ENCODE peak calls at places on chromosomes 7 and 10, in nine cellular contexts. One of them, this sample, is unnamed.

GRCh38 chr7:145151651-145152050 is 315.8 kb upstream of the TPK1 start:
- DNase-seq in neural progenitor cell: no peak
- DNase-seq in neuronal stem cell: no peak
- DNase-seq in astrocyte: no peak
- DNase-seq in fibroblast of lung: no peak
- DNase-seq in HepG2: no peak
- DNase-seq in IMR-90: no peak
- DNase-seq in HCT116: no peak
- DNase-seq in hepatocyte: no peak
- DNase-seq in this sample: no peak

GRCh38 chr10:6279540-6280267 is 77.0 kb downstream of the PFKFB3 start:
- DNase-seq in neural progenitor cell: peak; percentile 10
- DNase-seq in neuronal stem cell: no peak
- DNase-seq in astrocyte: peak; percentile 69
- DNase-seq in fibroblast of lung: peak; percentile 13
- DNase-seq in HepG2: peak; percentile 97
- DNase-seq in IMR-90: peak; percentile 66
- DNase-seq in HCT116: peak; percentile 61
- DNase-seq in hepatocyte: peak; percentile 83
- DNase-seq in this sample: peak; percentile 55

GRCh38 chr7:483656-484364 is 35.8 kb downstream of the PDGFA start:
- DNase-seq in neural progenitor cell: no peak
- DNase-seq in neuronal stem cell: no peak
- DNase-seq in astrocyte: no peak
- DNase-seq in fibroblast of lung: no peak
- DNase-seq in HepG2: no peak
- DNase-seq in IMR-90: no peak
- DNase-seq in HCT116: no peak
- DNase-seq in hepatocyte: no peak
- DNase-seq in this sample: no peak

GRCh38 chr7:7971308-7972040 is 2.9 kb downstream of the GLCCI1 start:
- DNase-seq in neural progenitor cell: no peak
- DNase-seq in neuronal stem cell: no peak
- DNase-seq in astrocyte: no peak
- DNase-seq in fibroblast of lung: no peak
- DNase-seq in HepG2: no peak
- DNase-seq in IMR-90: no peak
- DNase-seq in HCT116: no peak
- DNase-seq in hepatocyte: no peak
- DNase-seq in this sample: peak; percentile 44

GRCh38 chr7:24965831-24966708 is 13.9 kb downstream of the OSBPL3 start:
- DNase-seq in neural progenitor cell: peak; percentile 21
- DNase-seq in neuronal stem cell: no peak
- DNase-seq in astrocyte: peak; percentile 60
- DNase-seq in fibroblast of lung: no peak
- DNase-seq in HepG2: no peak
- DNase-seq in IMR-90: peak; percentile 15
- DNase-seq in HCT116: no peak
- DNase-seq in hepatocyte: peak; percentile 13
- DNase-seq in this sample: no peak

GRCh38 chr10:82969405-82969804 is 1094.4 kb downstream of the NRG3 start:
- DNase-seq in neural progenitor cell: no peak
- DNase-seq in neuronal stem cell: no peak
- DNase-seq in astrocyte: no peak
- DNase-seq in fibroblast of lung: peak; percentile 37
- DNase-seq in HepG2: no peak
- DNase-seq in IMR-90: peak; percentile 4
- DNase-seq in HCT116: no peak
- DNase-seq in hepatocyte: peak; percentile 17
- DNase-seq in this sample: peak; percentile 45

GRCh38 chr7:88789480-88790064 is 6.0 kb downstream of the TEX47 start:
- DNase-seq in neural progenitor cell: peak; percentile 31
- DNase-seq in neuronal stem cell: no peak
- DNase-seq in astrocyte: peak; percentile 2
- DNase-seq in fibroblast of lung: peak; percentile 23
- DNase-seq in HepG2: no peak
- DNase-seq in IMR-90: peak; percentile 2
- DNase-seq in HCT116: peak; percentile 23
- DNase-seq in hepatocyte: peak; percentile 30
- DNase-seq in this sample: no peak

GRCh38 chr7:111855161-111855841 is 293.0 kb upstream of the IMMP2L start:
- DNase-seq in neural progenitor cell: peak; percentile 59
- DNase-seq in neuronal stem cell: peak; percentile 15
- DNase-seq in astrocyte: peak; percentile 39
- DNase-seq in fibroblast of lung: peak; percentile 82
- DNase-seq in HepG2: peak; percentile 21
- DNase-seq in IMR-90: peak; percentile 79
- DNase-seq in HCT116: peak; percentile 38
- DNase-seq in hepatocyte: peak; percentile 81
- DNase-seq in this sample: peak; percentile 72

GRCh38 chr10:78947226-78947625 is 121.5 kb upstream of the ZMIZ1 start:
- DNase-seq in neural progenitor cell: no peak
- DNase-seq in neuronal stem cell: no peak
- DNase-seq in astrocyte: no peak
- DNase-seq in fibroblast of lung: no peak
- DNase-seq in HepG2: no peak
- DNase-seq in IMR-90: no peak
- DNase-seq in HCT116: no peak
- DNase-seq in hepatocyte: no peak
- DNase-seq in this sample: no peak

GRCh38 chr10:29588640-29589421 is 45.9 kb downstream of the SVIL start:
- DNase-seq in neural progenitor cell: no peak
- DNase-seq in neuronal stem cell: no peak
- DNase-seq in astrocyte: peak; percentile 47
- DNase-seq in fibroblast of lung: peak; percentile 34
- DNase-seq in HepG2: no peak
- DNase-seq in IMR-90: peak; percentile 55
- DNase-seq in HCT116: no peak
- DNase-seq in hepatocyte: no peak
- DNase-seq in this sample: peak; percentile 3

GRCh38 chr10:78437407-78437768 is 403.7 kb downstream of the RPS24 start:
- DNase-seq in neural progenitor cell: no peak
- DNase-seq in neuronal stem cell: no peak
- DNase-seq in astrocyte: no peak
- DNase-seq in fibroblast of lung: no peak
- DNase-seq in HepG2: no peak
- DNase-seq in IMR-90: no peak
- DNase-seq in HCT116: no peak
- DNase-seq in hepatocyte: no peak
- DNase-seq in this sample: no peak

GRCh38 chr10:11687357-11687771 is 54.8 kb upstream of the ECHDC3 start:
- DNase-seq in neural progenitor cell: no peak
- DNase-seq in neuronal stem cell: no peak
- DNase-seq in astrocyte: peak; percentile 35
- DNase-seq in fibroblast of lung: no peak
- DNase-seq in HepG2: no peak
- DNase-seq in IMR-90: no peak
- DNase-seq in HCT116: peak; percentile 32
- DNase-seq in hepatocyte: peak; percentile 50
- DNase-seq in this sample: no peak

GRCh38 chr7:158061884-158062656 is 525.6 kb downstream of the PTPRN2 start:
- DNase-seq in neural progenitor cell: no peak
- DNase-seq in neuronal stem cell: no peak
- DNase-seq in astrocyte: no peak
- DNase-seq in fibroblast of lung: no peak
- DNase-seq in HepG2: no peak
- DNase-seq in IMR-90: no peak
- DNase-seq in HCT116: no peak
- DNase-seq in hepatocyte: no peak
- DNase-seq in this sample: peak; percentile 35

GRCh38 chr10:3423411-3423810 is 250.8 kb upstream of the PITRM1 start:
- DNase-seq in neural progenitor cell: no peak
- DNase-seq in neuronal stem cell: no peak
- DNase-seq in astrocyte: no peak
- DNase-seq in fibroblast of lung: no peak
- DNase-seq in HepG2: no peak
- DNase-seq in IMR-90: no peak
- DNase-seq in HCT116: no peak
- DNase-seq in hepatocyte: no peak
- DNase-seq in this sample: peak; percentile 30

GRCh38 chr10:49527061-49527460 is 11.9 kb downstream of the ERCC6 start:
- DNase-seq in neural progenitor cell: no peak
- DNase-seq in neuronal stem cell: no peak
- DNase-seq in astrocyte: no peak
- DNase-seq in fibroblast of lung: no peak
- DNase-seq in HepG2: no peak
- DNase-seq in IMR-90: no peak
- DNase-seq in HCT116: no peak
- DNase-seq in hepatocyte: no peak
- DNase-seq in this sample: no peak

GRCh38 chr10:133278577-133279265 is 2.1 kb upstream of the ADAM8 start:
- DNase-seq in neural progenitor cell: no peak
- DNase-seq in neuronal stem cell: no peak
- DNase-seq in astrocyte: peak; percentile 71
- DNase-seq in fibroblast of lung: peak; percentile 44
- DNase-seq in HepG2: peak; percentile 72
- DNase-seq in IMR-90: peak; percentile 49
- DNase-seq in HCT116: no peak
- DNase-seq in hepatocyte: peak; percentile 83
- DNase-seq in this sample: peak; percentile 91

GRCh38 chr10:104273899-104274575 is 5.1 kb downstream of the GSTO2 start:
- DNase-seq in neural progenitor cell: no peak
- DNase-seq in neuronal stem cell: no peak
- DNase-seq in astrocyte: no peak
- DNase-seq in fibroblast of lung: peak; percentile 9
- DNase-seq in HepG2: no peak
- DNase-seq in IMR-90: no peak
- DNase-seq in HCT116: no peak
- DNase-seq in hepatocyte: no peak
- DNase-seq in this sample: peak; percentile 58
- H2AFZ ChIP-seq in neural progenitor cell: peak overlapping the region; percentile 95
- H2AFZ ChIP-seq in neuronal stem cell: peak overlapping the region; percentile 61
- H2AFZ ChIP-seq in astrocyte: peak overlapping the region; percentile 79
- H2AFZ ChIP-seq in fibroblast of lung: no peak overlapping the region
- H2AFZ ChIP-seq in HepG2: peak overlapping the region; percentile 11
- H2AFZ ChIP-seq in IMR-90: peak overlapping the region; percentile 85
- H2AFZ ChIP-seq in HCT116: peak overlapping the region; percentile 94
- H2AFZ ChIP-seq in hepatocyte: peak overlapping the region; percentile 23
- H2AFZ ChIP-seq in this sample: peak overlapping the region; percentile 93

GRCh38 chr7:47653550-47654351 is 71.8 kb upstream of the TNS3 start:
- DNase-seq in neural progenitor cell: no peak
- DNase-seq in neuronal stem cell: no peak
- DNase-seq in astrocyte: peak; percentile 77
- DNase-seq in fibroblast of lung: peak; percentile 68
- DNase-seq in HepG2: no peak
- DNase-seq in IMR-90: peak; percentile 81
- DNase-seq in HCT116: no peak
- DNase-seq in hepatocyte: no peak
- DNase-seq in this sample: peak; percentile 43
- H2AFZ ChIP-seq in neural progenitor cell: no peak overlapping the region
- H2AFZ ChIP-seq in neuronal stem cell: no peak overlapping the region
- H2AFZ ChIP-seq in astrocyte: peak overlapping the region; percentile 47
- H2AFZ ChIP-seq in fibroblast of lung: no peak overlapping the region
- H2AFZ ChIP-seq in HepG2: no peak overlapping the region
- H2AFZ ChIP-seq in IMR-90: peak overlapping the region; percentile 76
- H2AFZ ChIP-seq in HCT116: no peak overlapping the region
- H2AFZ ChIP-seq in hepatocyte: no peak overlapping the region
- H2AFZ ChIP-seq in this sample: peak overlapping the region; percentile 54

GRCh38 chr7:123994449-123994848 is 38.4 kb downstream of the TMEM229A start:
- DNase-seq in neural progenitor cell: peak; percentile 2
- DNase-seq in neuronal stem cell: no peak
- DNase-seq in astrocyte: no peak
- DNase-seq in fibroblast of lung: no peak
- DNase-seq in HepG2: no peak
- DNase-seq in IMR-90: no peak
- DNase-seq in HCT116: no peak
- DNase-seq in hepatocyte: no peak
- DNase-seq in this sample: no peak

GRCh38 chr7:123998921-123999320 is 33.9 kb downstream of the TMEM229A start:
- DNase-seq in neural progenitor cell: no peak
- DNase-seq in neuronal stem cell: no peak
- DNase-seq in astrocyte: no peak
- DNase-seq in fibroblast of lung: no peak
- DNase-seq in HepG2: no peak
- DNase-seq in IMR-90: no peak
- DNase-seq in HCT116: no peak
- DNase-seq in hepatocyte: no peak
- DNase-seq in this sample: peak; percentile 6

GRCh38 chr7:123996327-123996625 is 36.6 kb downstream of the TMEM229A start:
- DNase-seq in neural progenitor cell: no peak
- DNase-seq in neuronal stem cell: no peak
- DNase-seq in astrocyte: no peak
- DNase-seq in fibroblast of lung: no peak
- DNase-seq in HepG2: no peak
- DNase-seq in IMR-90: no peak
- DNase-seq in HCT116: no peak
- DNase-seq in hepatocyte: no peak
- DNase-seq in this sample: no peak

GRCh38 chr7:123992913-123993518 is 39.9 kb downstream of the TMEM229A start:
- DNase-seq in neural progenitor cell: no peak
- DNase-seq in neuronal stem cell: no peak
- DNase-seq in astrocyte: no peak
- DNase-seq in fibroblast of lung: no peak
- DNase-seq in HepG2: no peak
- DNase-seq in IMR-90: no peak
- DNase-seq in HCT116: no peak
- DNase-seq in hepatocyte: no peak
- DNase-seq in this sample: no peak

GRCh38 chr7:123995617-123996326 is 37.1 kb downstream of the TMEM229A start:
- DNase-seq in neural progenitor cell: no peak
- DNase-seq in neuronal stem cell: no peak
- DNase-seq in astrocyte: no peak
- DNase-seq in fibroblast of lung: peak; percentile 39
- DNase-seq in HepG2: no peak
- DNase-seq in IMR-90: no peak
- DNase-seq in HCT116: no peak
- DNase-seq in hepatocyte: no peak
- DNase-seq in this sample: no peak
- H2AFZ ChIP-seq in neural progenitor cell: no peak overlapping the region
- H2AFZ ChIP-seq in neuronal stem cell: no peak overlapping the region
- H2AFZ ChIP-seq in astrocyte: no peak overlapping the region
- H2AFZ ChIP-seq in fibroblast of lung: no peak overlapping the region
- H2AFZ ChIP-seq in HepG2: no peak overlapping the region
- H2AFZ ChIP-seq in IMR-90: no peak overlapping the region
- H2AFZ ChIP-seq in HCT116: no peak overlapping the region
- H2AFZ ChIP-seq in hepatocyte: no peak overlapping the region
- H2AFZ ChIP-seq in this sample: no peak overlapping the region

DNA sequence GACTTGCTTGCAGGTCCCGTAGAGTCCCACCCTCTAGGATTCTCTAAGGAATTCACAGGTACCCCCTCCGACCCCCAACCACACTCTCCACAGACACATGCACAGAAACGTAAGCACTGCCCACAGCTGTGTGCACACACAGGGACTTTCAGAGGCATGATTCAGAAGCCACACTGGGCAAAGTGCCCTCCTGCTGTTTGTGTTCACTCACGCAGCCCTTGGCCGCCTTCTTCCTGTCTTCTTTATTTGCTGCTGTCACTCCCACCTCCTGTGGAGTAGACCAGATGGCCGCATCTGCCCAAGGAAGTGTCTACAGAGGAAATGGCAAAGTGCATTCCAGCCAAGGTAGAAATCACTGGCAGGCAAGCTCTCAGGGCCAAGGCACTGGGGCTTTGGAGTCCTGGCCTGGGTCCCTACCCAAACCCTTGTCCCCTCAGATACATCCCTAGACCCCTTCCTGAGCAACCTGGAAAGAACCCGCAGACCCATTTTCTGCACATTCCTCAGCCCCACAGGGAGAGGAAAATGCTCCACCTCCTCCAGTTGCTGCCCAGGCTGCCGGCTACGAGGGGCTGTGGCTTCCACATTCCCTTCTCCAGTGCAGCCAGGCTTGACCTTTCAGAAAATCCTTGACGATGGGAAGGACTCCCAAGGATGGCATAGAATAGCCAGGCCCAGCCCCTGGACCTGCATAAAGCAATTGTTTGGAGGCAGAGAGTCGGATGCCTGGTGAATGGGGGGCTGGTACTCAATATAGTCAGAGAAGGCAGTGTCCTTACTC is 21.6 kb upstream of the GIMAP8 start:
- DNase-seq in neural progenitor cell: peak; percentile 44
- DNase-seq in neuronal stem cell: no peak
- DNase-seq in astrocyte: peak; percentile 85
- DNase-seq in fibroblast of lung: peak; percentile 73
- DNase-seq in HepG2: no peak
- DNase-seq in IMR-90: peak; percentile 92
- DNase-seq in HCT116: no peak
- DNase-seq in hepatocyte: no peak
- DNase-seq in this sample: no peak
- H2AFZ ChIP-seq in neural progenitor cell: peak overlapping the region; percentile 12
- H2AFZ ChIP-seq in neuronal stem cell: peak overlapping the region; percentile 69
- H2AFZ ChIP-seq in astrocyte: no peak overlapping the region
- H2AFZ ChIP-seq in fibroblast of lung: no peak overlapping the region
- H2AFZ ChIP-seq in HepG2: no peak overlapping the region
- H2AFZ ChIP-seq in IMR-90: peak overlapping the region; percentile 3
- H2AFZ ChIP-seq in HCT116: no peak overlapping the region
- H2AFZ ChIP-seq in hepatocyte: no peak overlapping the region
- H2AFZ ChIP-seq in this sample: no peak overlapping the region

This sample was measured in osteoblast.